ENCODE peak calls at places on chromosomes 13 and 19, in four cellular contexts. I, O, B and E are unnamed samples.

GRCh38 chr13:99565478-99566124 is 64.3 kb downstream of the TM9SF2 start:
- DNase-seq in I (peak), O (no peak), B (no peak), E (no peak)

GRCh38 chr19:53237114-53237777 is 17.4 kb downstream of the ZNF677 start:
- DNase-seq in I (no peak), O (no peak), B (no peak), E (no peak)

GRCh38 chr13:72295173-72295572 is 428.2 kb upstream of the DACH1 start:
- DNase-seq in I (no peak), O (no peak), B (no peak), E (no peak)

GRCh38 chr19:43414554-43414953 is at the start of gene TEX101:
- DNase-seq in I (no peak), O (no peak), B (no peak), E (no peak)

GRCh38 chr13:42001580-42001979 is 40.7 kb upstream of the VWA8 start:
- DNase-seq in I (peak), O (no peak), B (no peak), E (no peak)

GRCh38 chr19:5987077-5987818 is 9.3 kb upstream of the RANBP3 start:
- DNase-seq in I (peak), O (peak), B (peak), E (peak)

GRCh38 chr19:55591555-55591954 is 7.8 kb downstream of the FIZ1 start:
- DNase-seq in I (peak), O (no peak), B (no peak), E (no peak)

GRCh38 chr13:21435710-21436151 is 23.4 kb downstream of the ZDHHC20 start:
- DNase-seq in I (no peak), O (peak), B (peak), E (peak)

GRCh38 chr13:87524775-87525174 is 146.4 kb upstream of the SLITRK5 start:
- DNase-seq in I (no peak), O (no peak), B (no peak), E (no peak)

GRCh38 chr19:19505669-19506326 is 9.6 kb downstream of the TSSK6 start:
- DNase-seq in I (no peak), O (no peak), B (no peak), E (no peak)

GRCh38 chr19:2755448-2755705 is 15.6 kb upstream of the SLC39A3 start:
- DNase-seq in I (no peak), O (no peak), B (no peak), E (no peak)

GRCh38 chr13:106376411-106377112 is 158.9 kb downstream of the EFNB2 start:
- DNase-seq in I (no peak), O (no peak), B (no peak), E (no peak)

GRCh38 chr13:112972867-112973576 is 4.0 kb downstream of the MCF2L start:
- DNase-seq in I (no peak), O (no peak), B (no peak), E (no peak)

GRCh38 chr19:17706750-17707181 is 12.5 kb upstream of the MAP1S start:
- DNase-seq in I (peak), O (no peak), B (peak), E (peak)

GRCh38 chr19:35085947-35086346 is 29.7 kb upstream of the FXYD3 start:
- DNase-seq in I (no peak), O (peak), B (no peak), E (no peak)

GRCh38 chr19:45428385-45429231 is 4.9 kb upstream of the ERCC1 start:
- DNase-seq in I (peak), O (no peak), B (no peak), E (peak)

GRCh38 chr13:40618581-40619478 is 47.6 kb downstream of the FOXO1 start:
- DNase-seq in I (no peak), O (no peak), B (no peak), E (no peak)

GRCh38 chr13:47277774-47278173 is 380.9 kb upstream of the HTR2A start:
- DNase-seq in I (no peak), O (no peak), B (no peak), E (no peak)

GRCh38 chr13:27338816-27339215 is 68.2 kb downstream of the RASL11A start:
- DNase-seq in I (peak), O (no peak), B (peak), E (peak)

GRCh38 chr13:27339299-27339698 is 68.7 kb downstream of the RASL11A start:
- DNase-seq in I (peak), O (no peak), B (peak), E (peak)

GRCh38 chr13:27336005-27336673 is 65.5 kb downstream of the RASL11A start:
- DNase-seq in I (no peak), O (no peak), B (no peak), E (no peak)

GRCh38 chr13:27338207-27338606 is 67.6 kb downstream of the RASL11A start:
- DNase-seq in I (no peak), O (no peak), B (no peak), E (no peak)

DNA sequence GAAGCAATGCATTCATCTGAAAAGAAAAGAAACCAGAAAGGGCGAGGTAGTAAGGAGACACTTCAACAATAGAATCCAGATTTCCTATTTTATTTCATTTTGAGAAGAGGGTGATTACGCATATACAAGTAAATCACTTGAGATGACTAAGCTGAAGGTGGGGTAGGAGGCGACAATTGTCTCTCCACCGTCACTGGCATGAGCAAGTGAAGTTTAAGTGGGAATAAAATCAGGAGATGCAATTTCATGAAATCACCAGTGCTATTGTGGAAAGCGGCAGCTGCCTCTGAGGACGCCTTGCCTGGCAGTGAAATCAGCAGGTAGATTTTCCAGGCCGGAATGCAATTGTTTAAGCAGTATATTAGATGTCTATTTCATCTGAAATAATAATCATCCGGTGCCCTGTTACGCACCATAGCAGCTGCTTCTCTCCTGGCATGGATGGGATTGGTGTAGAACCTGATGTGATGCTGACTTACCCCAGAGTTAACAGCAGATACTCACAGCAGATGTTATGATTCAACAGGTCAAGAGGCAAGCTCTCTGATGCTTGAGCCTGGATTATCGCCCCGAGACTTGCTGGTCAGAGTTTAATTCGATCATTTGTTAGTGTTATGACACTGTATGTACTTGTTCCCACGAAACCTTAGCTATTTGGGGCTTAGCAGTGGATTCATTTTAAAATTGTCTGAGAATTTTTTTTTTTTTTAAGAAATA is 64.3 kb downstream of the RASL11A start:
- DNase-seq in I (no peak), O (no peak), B (no peak), E (no peak)
- TF ChIP-seq ETV6 in I (no peak), O (no peak), B (no peak), E (no peak)

GRCh38 chr13:69565334-69565733 is 542.3 kb upstream of the ATXN8OS start:
- DNase-seq in I (peak), O (peak), B (peak), E (peak)
- TF ChIP-seq ETV6 in I (no peak), O (no peak), B (no peak), E (no peak)

GRCh38 chr13:30159446-30159839 is 147.9 kb downstream of the KATNAL1 start:
- DNase-seq in I (no peak), O (no peak), B (no peak), E (no peak)
- TF ChIP-seq ETV6 in I (no peak), O (no peak), B (no peak), E (no peak)

GRCh38 chr13:26498524-26499208 is 58.8 kb upstream of the WASF3 start:
- DNase-seq in I (no peak), O (no peak), B (no peak), E (no peak)

GRCh38 chr13:26495749-26496148 is 61.7 kb upstream of the WASF3 start:
- DNase-seq in I (no peak), O (no peak), B (no peak), E (no peak)

GRCh38 chr13:26497991-26498423 is 59.5 kb upstream of the WASF3 start:
- DNase-seq in I (no peak), O (no peak), B (no peak), E (no peak)

GRCh38 chr13:26500618-26501320 is 56.7 kb upstream of the WASF3 start:
- DNase-seq in I (no peak), O (no peak), B (no peak), E (no peak)

GRCh38 chr13:26499209-26499601 is 58.3 kb upstream of the WASF3 start:
- DNase-seq in I (no peak), O (no peak), B (no peak), E (no peak)
- TF ChIP-seq ETV6 in I (no peak), O (no peak), B (no peak), E (no peak)

DNA sequence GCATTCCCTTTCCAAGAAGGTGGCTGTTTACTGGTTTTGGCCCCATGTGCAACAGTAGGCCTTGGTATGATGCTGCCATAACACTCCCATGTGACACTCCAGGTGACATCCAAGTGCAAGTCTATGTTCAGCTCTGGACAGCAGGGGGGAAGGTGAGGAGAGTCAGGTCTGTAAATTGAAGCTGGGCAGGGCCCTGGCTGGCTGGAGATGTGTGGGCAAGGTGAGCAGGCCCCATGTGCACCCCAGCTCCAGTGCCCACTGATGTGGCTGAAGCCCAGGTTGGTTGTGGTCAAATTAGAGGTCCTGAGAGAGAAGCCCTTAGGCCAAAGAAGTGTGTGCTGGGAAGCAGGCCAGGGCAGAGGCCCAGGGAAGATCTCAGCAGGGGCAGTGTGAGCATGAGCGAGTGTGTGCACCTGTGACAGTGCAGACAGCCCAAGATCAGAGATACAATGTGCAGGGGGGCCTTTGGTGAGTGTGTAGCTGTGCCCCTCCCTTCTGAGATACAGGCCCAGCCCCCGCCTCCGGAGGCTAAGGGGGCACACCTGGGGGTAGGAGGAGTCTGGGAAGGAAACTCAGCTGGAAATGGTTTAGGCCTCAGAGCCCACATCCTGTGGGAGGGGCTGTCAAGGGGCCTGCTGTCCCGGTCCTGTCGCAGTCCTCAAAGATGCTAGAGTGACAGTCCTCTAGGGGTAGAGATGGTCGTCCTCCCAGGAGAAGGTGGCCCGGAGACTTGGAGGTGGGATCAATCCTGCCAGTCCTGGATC is 18.6 kb downstream of the DEDD2 start:
- DNase-seq in I (no peak), O (peak), B (no peak), E (no peak)
- TF ChIP-seq ETV6 in I (no peak), O (no peak), B (no peak), E (no peak)

DNA sequence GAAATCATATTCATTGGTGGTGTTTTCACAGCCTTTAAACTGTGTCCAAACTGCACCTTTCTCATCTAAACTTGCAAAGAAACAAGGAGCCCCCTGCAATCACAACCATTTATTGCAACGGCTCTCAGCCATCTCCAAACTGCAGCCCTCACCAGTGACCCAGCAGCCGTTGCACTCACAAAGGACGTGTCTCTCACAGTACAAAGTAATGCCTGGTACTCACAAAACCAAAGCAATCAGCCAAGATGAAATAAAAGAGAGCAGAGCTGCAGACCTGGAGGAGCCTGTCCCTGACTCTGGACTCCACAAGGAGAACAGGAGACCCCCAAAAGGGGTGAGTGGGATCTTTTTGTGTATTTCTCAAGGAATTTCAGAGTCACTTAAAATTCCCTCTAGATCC is 20.2 kb upstream of the CEACAM21 start:
- DNase-seq in I (no peak), O (no peak), B (no peak), E (no peak)
- TF ChIP-seq ETV6 in I (no peak), O (no peak), B (no peak), E (no peak)

DNA sequence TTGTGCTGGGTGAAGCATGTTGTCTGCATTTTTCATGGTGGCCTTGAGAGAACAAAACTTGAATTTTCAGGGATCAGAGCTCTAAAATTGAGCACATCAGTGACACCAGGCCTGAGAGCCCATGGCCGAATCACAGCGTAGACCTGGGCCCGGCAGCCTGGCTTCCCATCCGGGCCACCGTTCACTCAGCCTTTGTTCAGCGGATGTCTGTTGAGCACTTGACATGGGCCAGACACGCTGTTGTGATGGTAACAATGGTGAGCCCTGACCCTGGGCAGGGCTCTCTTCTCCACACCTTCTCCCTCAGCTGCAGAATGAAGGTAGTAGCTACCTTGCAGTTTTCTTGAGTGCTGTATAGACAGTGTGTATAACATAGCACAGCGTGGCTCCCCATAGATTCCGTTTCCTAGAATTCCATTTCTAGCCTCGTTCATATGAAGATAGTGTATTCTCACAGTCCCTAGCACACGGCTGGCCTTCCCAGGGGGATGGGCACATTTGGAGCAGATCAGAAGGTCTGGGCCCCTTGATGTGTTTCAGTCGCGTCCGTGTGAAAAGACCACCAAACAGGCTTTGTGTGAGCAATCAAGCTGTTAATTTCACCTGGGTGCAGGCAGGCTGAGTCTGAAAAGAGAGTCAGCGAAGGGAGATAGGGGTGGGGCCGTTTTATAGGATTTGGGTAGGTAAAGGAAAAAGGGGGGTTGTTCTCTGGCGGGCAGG is 75.3 kb downstream of the RAB20 start:
- DNase-seq in I (no peak), O (no peak), B (no peak), E (no peak)
- TF ChIP-seq ETV6 in I (no peak), O (no peak), B (no peak), E (no peak)

GRCh38 chr13:30715837-30716236 is 19.5 kb upstream of the ALOX5AP start:
- DNase-seq in I (no peak), O (no peak), B (no peak), E (no peak)

GRCh38 chr13:30718661-30719520 is 16.5 kb upstream of the ALOX5AP start:
- DNase-seq in I (no peak), O (no peak), B (peak), E (no peak)

GRCh38 chr13:30719521-30719914 is 15.8 kb upstream of the ALOX5AP start:
- DNase-seq in I (no peak), O (no peak), B (no peak), E (no peak)

GRCh38 chr13:30722361-30722760 is 13.0 kb upstream of the ALOX5AP start:
- DNase-seq in I (no peak), O (no peak), B (no peak), E (no peak)

GRCh38 chr13:30720470-30720869 is 14.9 kb upstream of the ALOX5AP start:
- DNase-seq in I (no peak), O (peak), B (no peak), E (no peak)
- TF ChIP-seq ETV6 in I (no peak), O (peak), B (no peak), E (no peak)

GRCh38 chr19:11383706-11384048 is 437 bp downstream of the EPOR start:
- DNase-seq in I (no peak), O (no peak), B (no peak), E (no peak)

GRCh38 chr19:11381535-11382369 is 2.4 kb downstream of the EPOR start:
- DNase-seq in I (peak), O (peak), B (no peak), E (no peak)

GRCh38 chr19:11384778-11385129 is 640 bp upstream of the EPOR start:
- DNase-seq in I (no peak), O (no peak), B (no peak), E (no peak)

GRCh38 chr19:11380653-11381534 is 3.2 kb downstream of the EPOR start:
- DNase-seq in I (peak), O (peak), B (peak), E (no peak)

DNA sequence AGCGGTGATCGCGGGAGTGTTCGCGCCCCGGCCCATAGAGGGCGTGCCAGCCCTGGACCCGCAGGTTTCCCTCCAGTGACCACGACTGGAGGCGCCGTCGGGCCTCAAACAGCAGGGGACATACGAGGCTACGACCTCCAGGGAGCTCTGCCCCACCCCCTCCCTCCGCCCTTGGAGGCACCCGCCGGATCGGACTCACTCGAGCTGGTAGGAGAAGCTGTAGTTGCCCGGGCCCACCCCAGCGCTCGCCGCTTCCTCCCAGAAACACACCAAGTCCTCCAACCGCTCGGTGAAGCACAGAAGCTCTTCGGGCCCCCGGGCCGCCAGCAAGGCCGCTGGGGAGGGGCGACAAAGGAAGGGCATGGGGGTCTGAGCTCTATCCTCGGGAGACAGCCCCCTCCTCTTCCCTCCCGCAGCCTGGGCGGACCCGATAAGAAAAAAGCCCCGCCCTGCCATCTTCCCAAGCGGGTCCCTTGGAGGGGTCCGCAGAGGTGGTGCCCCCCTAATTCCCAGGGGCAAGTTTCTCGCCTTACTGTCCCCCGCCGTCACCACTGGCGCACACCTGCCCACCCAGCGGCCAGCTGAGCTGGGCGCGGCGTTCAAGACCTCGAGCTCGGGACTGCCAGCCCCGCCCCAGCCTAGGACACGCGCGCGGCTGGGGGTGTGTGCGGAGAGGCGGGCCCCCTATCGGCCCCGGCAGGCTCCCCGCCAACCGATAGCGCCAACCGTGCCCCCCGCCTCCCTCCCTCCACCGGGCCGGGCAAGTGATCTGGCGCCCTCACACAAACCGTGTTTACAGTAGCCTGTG is 1.0 kb downstream of the EPOR start:
- DNase-seq in I (peak), O (no peak), B (peak), E (peak)
- TF ChIP-seq ETV6 in I (no peak), O (no peak), B (no peak), E (no peak)